ENCODE peak calls at places on chromosome 4, in six cellular contexts. Q, W, Z, N, A and R are unnamed samples. For H3K36me3 and H3K4me1, the result is how much of the 10 kb centered on the place peaks cover.

GRCh38 chr4:181365671-181366070 is 877.5 kb upstream of the TENM3 start:
- DNase-seq in Z (no peak), W (no peak), Q (no peak), A (no peak), N (no peak), R (no peak)

GRCh38 chr4:173494013-173494970 is 35.7 kb downstream of the HAND2 start:
- DNase-seq in Q (peak), A (peak), N (peak), Z (no peak), W (peak), R (no peak)

GRCh38 chr4:177737387-177737965 is 295.2 kb upstream of the AGA start:
- DNase-seq in A (no peak), Z (no peak), N (no peak), Q (no peak), W (no peak), R (no peak)

GRCh38 chr4:185950891-185951290 is 118.1 kb upstream of the TLR3 start:
- DNase-seq in W (no peak), N (no peak), Q (no peak), Z (no peak), A (no peak), R (no peak)

GRCh38 chr4:42519803-42520417 is 122.6 kb downstream of the SHISA3 start:
- DNase-seq in W (peak), A (no peak), Z (no peak), Q (no peak), N (peak), R (peak)

GRCh38 chr4:21830272-21830671 is 118.3 kb downstream of the KCNIP4 start:
- DNase-seq in A (no peak), Z (no peak), N (no peak), Q (no peak), W (no peak), R (no peak)

GRCh38 chr4:11720292-11720691 is 291.6 kb upstream of the HS3ST1 start:
- DNase-seq in W (peak), A (no peak), N (no peak), Q (no peak), Z (no peak), R (no peak)

GRCh38 chr4:174604198-174604597 is 81.9 kb upstream of the HPGD start:
- DNase-seq in A (no peak), Z (no peak), Q (no peak), W (no peak), N (no peak), R (no peak)

GRCh38 chr4:180909279-180909678 is 1333.9 kb upstream of the TENM3 start:
- DNase-seq in W (no peak), Z (no peak), N (no peak), Q (no peak), A (no peak), R (peak)

GRCh38 chr4:155708782-155709181 is 42.1 kb downstream of the GUCY1A1 start:
- DNase-seq in N (no peak), Z (no peak), W (no peak), Q (no peak), A (no peak), R (no peak)

GRCh38 chr4:1338752-1339414 is 8.1 kb upstream of the UVSSA start:
- DNase-seq in W (no peak), A (no peak), Z (no peak), Q (peak), N (no peak), R (no peak)

GRCh38 chr4:1334579-1334895 is 12.5 kb upstream of the UVSSA start:
- DNase-seq in Q (no peak), N (no peak), Z (no peak), W (no peak), A (no peak), R (no peak)

GRCh38 chr4:1337951-1338751 is 8.9 kb upstream of the UVSSA start:
- DNase-seq in Z (peak), W (no peak), Q (peak), A (peak), N (no peak), R (no peak)

GRCh38 chr4:1337376-1337831 is 9.6 kb upstream of the UVSSA start:
- DNase-seq in Q (peak), W (no peak), Z (peak), N (no peak), A (no peak), R (no peak)

DNA sequence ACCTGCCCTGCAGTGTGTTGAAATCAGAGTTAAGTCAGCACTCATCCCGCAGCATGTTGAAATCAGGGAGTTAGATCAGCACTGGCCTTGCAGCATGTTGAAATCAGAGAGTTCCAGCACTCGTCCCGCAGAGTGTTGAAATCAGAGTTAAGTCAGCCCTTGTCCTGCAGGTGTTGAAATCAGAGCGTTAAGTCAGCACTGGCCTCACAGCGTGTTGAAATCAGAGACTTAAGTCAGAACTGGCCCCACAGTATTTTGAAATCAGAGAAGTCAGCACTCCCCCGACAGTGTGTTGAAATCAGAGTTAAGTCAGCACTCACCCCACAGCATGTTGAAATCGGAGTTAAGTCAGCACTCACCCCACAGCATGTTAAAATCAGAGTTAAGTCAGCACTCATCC is 10.9 kb upstream of the UVSSA start:
- DNase-seq in Q (no peak), A (no peak), Z (no peak), W (no peak), N (no peak), R (no peak)
- H3K36me3 ChIP-seq in Q (half or more), A (half or more), Z (under half), W (under half), N (under half), R (half or more)

GRCh38 chr4:76203541-76203940 is 10.1 kb downstream of the SCARB2 start:
- DNase-seq in N (no peak), Z (no peak), A (no peak), W (no peak), Q (no peak), R (no peak)
- H3K4me1 ChIP-seq in N (under half), Z (half or more), A (half or more), W (half or more), Q (under half), R (half or more)

DNA sequence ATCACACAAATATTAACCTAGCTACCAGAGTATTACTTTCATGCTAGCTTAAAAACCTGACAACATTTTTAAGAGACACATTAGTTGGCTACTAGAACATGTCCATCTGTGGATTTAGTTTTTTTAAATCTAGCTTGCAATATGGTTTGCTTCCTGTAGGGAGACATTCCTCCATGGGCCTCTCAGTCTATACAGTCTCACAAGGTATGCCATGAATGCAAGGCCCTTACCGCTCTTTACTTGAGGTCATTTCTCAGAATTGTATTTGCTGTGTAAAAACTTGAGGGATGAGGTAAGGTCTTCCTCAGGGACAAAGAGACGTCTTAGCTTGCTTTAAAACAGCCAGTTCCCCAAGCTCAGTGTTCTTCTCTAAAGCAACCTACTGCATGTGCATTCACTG is 26.9 kb downstream of the UBA6 start:
- DNase-seq in N (no peak), W (no peak), A (no peak), Q (no peak), Z (no peak), R (no peak)
- H3K36me3 ChIP-seq in N (under half), W (under half), A (half or more), Q (half or more), Z (under half), R (under half)

GRCh38 chr4:3303840-3304715 is 11.3 kb downstream of the RGS12 start:
- DNase-seq in W (peak), A (no peak), N (no peak), Z (peak), Q (no peak), R (peak)

GRCh38 chr4:3303445-3303824 is 10.6 kb downstream of the RGS12 start:
- DNase-seq in Z (no peak), N (no peak), Q (no peak), W (no peak), A (no peak), R (no peak)

GRCh38 chr4:3302786-3303444 is 10.1 kb downstream of the RGS12 start:
- DNase-seq in Q (no peak), A (no peak), Z (peak), W (peak), N (no peak), R (peak)

GRCh38 chr4:3301450-3302163 is 8.8 kb downstream of the RGS12 start:
- DNase-seq in Z (peak), N (no peak), W (no peak), A (no peak), Q (no peak), R (no peak)

GRCh38 chr4:3302164-3302785 is 9.5 kb downstream of the RGS12 start:
- DNase-seq in Z (peak), Q (no peak), A (no peak), W (no peak), N (peak), R (peak)
- H3K4me1 ChIP-seq in Z (under half), Q (under half), A (half or more), W (under half), N (half or more), R (under half)

GRCh38 chr4:95153182-95153581 is 395.4 kb downstream of the BMPR1B start:
- DNase-seq in Q (no peak), N (no peak), Z (no peak), A (no peak), W (no peak), R (no peak)
- H3K36me3 ChIP-seq in Q (under half), N (under half), Z (under half), A (under half), W (under half), R (under half)

GRCh38 chr4:158161561-158162354 is 11.1 kb downstream of the GASK1B start:
- DNase-seq in A (no peak), Q (peak), Z (no peak), N (no peak), W (peak), R (no peak)

GRCh38 chr4:158159054-158159717 is 13.6 kb downstream of the GASK1B start:
- DNase-seq in W (no peak), N (no peak), Q (no peak), A (no peak), Z (no peak), R (no peak)

GRCh38 chr4:158159718-158160094 is 13.1 kb downstream of the GASK1B start:
- DNase-seq in W (no peak), A (no peak), Z (no peak), Q (no peak), N (no peak), R (no peak)

GRCh38 chr4:158155656-158156356 is 17.0 kb downstream of the GASK1B start:
- DNase-seq in W (no peak), N (no peak), Z (no peak), A (no peak), Q (no peak), R (no peak)

GRCh38 chr4:158157412-158157811 is 15.4 kb downstream of the GASK1B start:
- DNase-seq in Z (no peak), W (no peak), Q (no peak), N (no peak), A (no peak), R (no peak)
- H3K4me1 ChIP-seq in Z (under half), W (half or more), Q (under half), N (under half), A (under half), R (under half)

DNA sequence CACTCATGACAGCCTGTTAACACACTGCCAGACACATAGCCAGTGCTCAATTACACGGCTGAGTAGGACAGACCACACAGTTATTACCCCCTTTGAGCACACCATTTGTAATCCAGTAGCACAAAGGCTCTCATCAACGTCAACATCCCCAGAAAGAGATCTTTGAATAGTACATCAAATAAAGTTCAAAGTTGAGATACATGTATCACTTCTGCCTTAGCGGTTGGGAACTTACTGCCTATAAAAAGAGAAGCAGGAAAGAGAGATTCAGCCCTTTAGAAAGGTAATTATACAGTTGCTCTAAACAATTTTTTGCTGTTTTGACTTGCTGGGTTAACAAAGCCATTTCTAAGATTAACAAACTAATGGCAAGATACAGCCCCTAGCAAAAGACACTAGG is 16.2 kb downstream of the ANXA5 start:
- DNase-seq in Z (no peak), N (no peak), A (no peak), Q (no peak), W (no peak), R (no peak)
- H3K36me3 ChIP-seq in Z (under half), N (under half), A (half or more), Q (half or more), W (under half), R (under half)

DNA sequence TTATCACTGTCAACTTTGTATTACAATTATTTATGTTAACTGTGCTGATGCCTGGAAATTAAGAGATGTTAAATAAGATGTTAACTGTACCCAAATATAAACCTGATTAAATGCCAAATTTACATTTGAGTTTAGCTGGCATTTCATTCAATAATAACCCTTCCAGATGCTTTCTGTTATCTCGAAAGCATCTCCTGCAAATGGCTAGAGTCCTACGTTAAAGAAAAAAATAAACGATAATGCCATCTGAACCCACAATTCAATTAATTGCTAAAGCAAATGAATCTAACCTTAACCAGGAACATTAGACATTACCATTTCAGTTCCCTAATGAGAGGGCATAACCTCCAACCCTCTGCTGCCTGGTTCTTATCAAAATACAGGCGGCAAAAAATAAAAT is 145.0 kb downstream of the ADAMTS3 start:
- DNase-seq in Q (no peak), A (no peak), Z (no peak), N (no peak), W (no peak), R (peak)
- H3K4me1 ChIP-seq in Q (under half), A (under half), Z (under half), N (under half), W (under half), R (under half)

GRCh38 chr4:18051281-18051680 is 29.7 kb upstream of the LCORL start:
- DNase-seq in A (no peak), Z (no peak), N (no peak), Q (no peak), W (no peak), R (no peak)
- H3K36me3 ChIP-seq in A (under half), Z (under half), N (under half), Q (under half), W (under half), R (under half)